ENCODE peak calls at places on chromosomes 3 and 15, in four cellular contexts. One of them, this sample, is unnamed.

GRCh38 chr3:149377408-149378111 is at the start of gene TM4SF1:
- DNase-seq in GM23338: peak
- DNase-seq in breast epithelium: peak
- DNase-seq in HL-60: no peak
- DNase-seq in this sample: peak

GRCh38 chr15:59349715-59350420 is 22.8 kb downstream of the MYO1E start:
- DNase-seq in GM23338: peak
- DNase-seq in breast epithelium: peak
- DNase-seq in HL-60: no peak
- DNase-seq in this sample: peak

GRCh38 chr15:89993344-89993743 is 7.8 kb upstream of the ZNF710 start:
- DNase-seq in GM23338: no peak
- DNase-seq in breast epithelium: no peak
- DNase-seq in HL-60: peak
- DNase-seq in this sample: no peak

GRCh38 chr3:32002536-32003368 is 21.2 kb downstream of the ZNF860 start:
- DNase-seq in GM23338: no peak
- DNase-seq in breast epithelium: no peak
- DNase-seq in HL-60: peak
- DNase-seq in this sample: no peak

GRCh38 chr3:127233371-127233770 is 40.4 kb downstream of the PRR23E start:
- DNase-seq in GM23338: peak
- DNase-seq in breast epithelium: no peak
- DNase-seq in HL-60: no peak
- DNase-seq in this sample: no peak

GRCh38 chr3:40308725-40309438 is 625 bp upstream of the EIF1B start:
- DNase-seq in GM23338: no peak
- DNase-seq in breast epithelium: peak
- DNase-seq in HL-60: no peak
- DNase-seq in this sample: no peak

GRCh38 chr15:60660290-60661051 is 181.5 kb upstream of the ICE2 start:
- DNase-seq in GM23338: no peak
- DNase-seq in breast epithelium: no peak
- DNase-seq in HL-60: no peak
- DNase-seq in this sample: no peak

GRCh38 chr3:61589856-61590255 is 28.5 kb downstream of the PTPRG start:
- DNase-seq in GM23338: no peak
- DNase-seq in breast epithelium: no peak
- DNase-seq in HL-60: no peak
- DNase-seq in this sample: no peak

GRCh38 chr3:32901005-32901932 is 50.2 kb upstream of the CCR4 start:
- DNase-seq in GM23338: no peak
- DNase-seq in breast epithelium: no peak
- DNase-seq in HL-60: peak
- DNase-seq in this sample: no peak

GRCh38 chr3:60708191-60708975 is 542.9 kb downstream of the FHIT start:
- DNase-seq in GM23338: no peak
- DNase-seq in breast epithelium: no peak
- DNase-seq in HL-60: no peak
- DNase-seq in this sample: no peak

GRCh38 chr15:41510728-41511127 is 2.9 kb downstream of the LTK start:
- DNase-seq in GM23338: no peak
- DNase-seq in breast epithelium: no peak
- DNase-seq in HL-60: no peak
- DNase-seq in this sample: no peak

GRCh38 chr3:155745795-155746550 is 1.1 kb upstream of the PLCH1 start:
- DNase-seq in GM23338: peak
- DNase-seq in breast epithelium: no peak
- DNase-seq in HL-60: peak
- DNase-seq in this sample: peak

GRCh38 chr3:33047842-33048834 is 48.8 kb downstream of the GLB1 start:
- DNase-seq in GM23338: no peak
- DNase-seq in breast epithelium: no peak
- DNase-seq in HL-60: no peak
- DNase-seq in this sample: no peak

GRCh38 chr3:133958071-133958806 is 62.6 kb upstream of the RAB6B start:
- DNase-seq in GM23338: no peak
- DNase-seq in breast epithelium: no peak
- DNase-seq in HL-60: no peak
- DNase-seq in this sample: no peak

GRCh38 chr3:24519368-24520100 is 24.9 kb upstream of the THRB start:
- DNase-seq in GM23338: peak
- DNase-seq in breast epithelium: peak
- DNase-seq in HL-60: no peak
- DNase-seq in this sample: peak

GRCh38 chr3:12138044-12138443 is 20.7 kb downstream of the TIMP4 start:
- DNase-seq in GM23338: peak
- DNase-seq in breast epithelium: no peak
- DNase-seq in HL-60: peak
- DNase-seq in this sample: peak

GRCh38 chr15:73900129-73900712 is 26.0 kb upstream of the LOXL1 start:
- DNase-seq in GM23338: no peak
- DNase-seq in breast epithelium: no peak
- DNase-seq in HL-60: no peak
- DNase-seq in this sample: peak

GRCh38 chr3:177345049-177345972 is 148.0 kb upstream of the TBL1XR1 start:
- DNase-seq in GM23338: peak
- DNase-seq in breast epithelium: peak
- DNase-seq in HL-60: peak
- DNase-seq in this sample: no peak

GRCh38 chr3:23663661-23664186 is 142.0 kb upstream of the UBE2E1 start:
- DNase-seq in GM23338: no peak
- DNase-seq in breast epithelium: no peak
- DNase-seq in HL-60: no peak
- DNase-seq in this sample: no peak

GRCh38 chr3:41888368-41889076 is 73.4 kb downstream of the ULK4 start:
- DNase-seq in GM23338: peak
- DNase-seq in breast epithelium: no peak
- DNase-seq in HL-60: no peak
- DNase-seq in this sample: no peak

GRCh38 chr3:72123908-72124441 is 339.0 kb upstream of the PROK2 start:
- DNase-seq in GM23338: no peak
- DNase-seq in breast epithelium: peak
- DNase-seq in HL-60: no peak
- DNase-seq in this sample: peak

GRCh38 chr15:52095597-52096262 is 16.8 kb downstream of the BCL2L10 start:
- DNase-seq in GM23338: no peak
- DNase-seq in breast epithelium: no peak
- DNase-seq in HL-60: no peak
- DNase-seq in this sample: no peak

GRCh38 chr3:156630081-156630772 is 44.2 kb upstream of the TIPARP start:
- DNase-seq in GM23338: peak
- DNase-seq in breast epithelium: no peak
- DNase-seq in HL-60: no peak
- DNase-seq in this sample: no peak

GRCh38 chr3:69764861-69765260 is 25.6 kb downstream of the MITF start:
- DNase-seq in GM23338: no peak
- DNase-seq in breast epithelium: no peak
- DNase-seq in HL-60: no peak
- DNase-seq in this sample: no peak

GRCh38 chr3:126568776-126569342 is 10.1 kb upstream of the C3orf22 start:
- DNase-seq in GM23338: no peak
- DNase-seq in breast epithelium: no peak
- DNase-seq in HL-60: no peak
- DNase-seq in this sample: peak

GRCh38 chr15:61051570-61052031 is 177.5 kb downstream of the RORA start:
- DNase-seq in GM23338: peak
- DNase-seq in breast epithelium: peak
- DNase-seq in HL-60: no peak
- DNase-seq in this sample: peak

GRCh38 chr3:81218023-81218422 is 543.4 kb downstream of the GBE1 start:
- DNase-seq in GM23338: peak
- DNase-seq in breast epithelium: no peak
- DNase-seq in HL-60: no peak
- DNase-seq in this sample: no peak

GRCh38 chr3:116566478-116566960 is 121.2 kb upstream of the LSAMP start:
- DNase-seq in GM23338: no peak
- DNase-seq in breast epithelium: no peak
- DNase-seq in HL-60: no peak
- DNase-seq in this sample: no peak

GRCh38 chr3:122993573-122993972 is 34.0 kb downstream of the SEMA5B start:
- DNase-seq in GM23338: no peak
- DNase-seq in breast epithelium: no peak
- DNase-seq in HL-60: no peak
- DNase-seq in this sample: no peak

GRCh38 chr15:39250001-39250400 is 330.9 kb upstream of the THBS1 start:
- DNase-seq in GM23338: no peak
- DNase-seq in breast epithelium: no peak
- DNase-seq in HL-60: no peak
- DNase-seq in this sample: no peak

GRCh38 chr15:101026686-101027272 is 107.6 kb downstream of the LRRK1 start:
- DNase-seq in GM23338: no peak
- DNase-seq in breast epithelium: no peak
- DNase-seq in HL-60: no peak
- DNase-seq in this sample: no peak

GRCh38 chr3:9204253-9205005 is 45.0 kb downstream of the SRGAP3 start:
- DNase-seq in GM23338: peak
- DNase-seq in breast epithelium: no peak
- DNase-seq in HL-60: no peak
- DNase-seq in this sample: no peak
- H3K27ac ChIP-seq in GM23338: no peak
- H3K27ac ChIP-seq in breast epithelium: no peak
- H3K27ac ChIP-seq in HL-60: no peak
- H3K27ac ChIP-seq in this sample: no peak

GRCh38 chr3:36210840-36211655 is 169.3 kb upstream of the STAC start:
- DNase-seq in GM23338: no peak
- DNase-seq in breast epithelium: no peak
- DNase-seq in HL-60: no peak
- DNase-seq in this sample: no peak

GRCh38 chr3:36206936-36207620 is 173.2 kb upstream of the STAC start:
- DNase-seq in GM23338: peak
- DNase-seq in breast epithelium: no peak
- DNase-seq in HL-60: no peak
- DNase-seq in this sample: no peak

GRCh38 chr3:36212291-36212690 is 168.0 kb upstream of the STAC start:
- DNase-seq in GM23338: no peak
- DNase-seq in breast epithelium: no peak
- DNase-seq in HL-60: no peak
- DNase-seq in this sample: no peak

GRCh38 chr3:36214460-36214859 is 165.8 kb upstream of the STAC start:
- DNase-seq in GM23338: no peak
- DNase-seq in breast epithelium: no peak
- DNase-seq in HL-60: no peak
- DNase-seq in this sample: no peak

GRCh38 chr3:36211656-36211999 is 168.7 kb upstream of the STAC start:
- DNase-seq in GM23338: no peak
- DNase-seq in breast epithelium: no peak
- DNase-seq in HL-60: no peak
- DNase-seq in this sample: no peak
- TF ChIP-seq POLR2AphosphoS5 in GM23338: no peak
- TF ChIP-seq POLR2AphosphoS5 in breast epithelium: no peak
- TF ChIP-seq POLR2AphosphoS5 in HL-60: no peak
- TF ChIP-seq POLR2AphosphoS5 in this sample: no peak

DNA sequence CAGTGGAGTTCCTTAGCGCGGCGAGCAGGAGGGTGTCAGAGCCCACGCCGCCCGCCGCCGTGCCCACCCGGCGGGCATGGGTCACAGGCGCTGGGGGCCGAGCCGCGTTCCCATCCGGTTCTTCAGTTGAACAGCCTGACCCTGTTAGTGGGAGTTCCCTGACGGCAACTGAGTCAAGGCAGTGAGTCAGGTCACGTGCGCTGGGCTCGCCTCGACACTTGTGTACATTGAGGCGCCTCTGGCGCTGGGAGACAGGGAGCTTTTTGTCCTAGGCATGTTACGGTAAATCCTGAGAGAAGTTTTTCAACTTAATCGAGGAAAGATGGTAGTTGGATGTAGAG is 678 bp downstream of the RAB7A start:
- DNase-seq in GM23338: peak
- DNase-seq in breast epithelium: peak
- DNase-seq in HL-60: peak
- DNase-seq in this sample: peak
- H3K27ac ChIP-seq in GM23338: peak
- H3K27ac ChIP-seq in breast epithelium: peak
- H3K27ac ChIP-seq in HL-60: peak
- H3K27ac ChIP-seq in this sample: peak

GRCh38 chr15:96272427-96272826 is 58.1 kb upstream of the NR2F2 start:
- DNase-seq in GM23338: no peak
- DNase-seq in breast epithelium: no peak
- DNase-seq in HL-60: no peak
- DNase-seq in this sample: no peak

GRCh38 chr15:96274087-96274440 is 56.4 kb upstream of the NR2F2 start:
- DNase-seq in GM23338: no peak
- DNase-seq in breast epithelium: no peak
- DNase-seq in HL-60: no peak
- DNase-seq in this sample: no peak

GRCh38 chr15:96273317-96274086 is 57.0 kb upstream of the NR2F2 start:
- DNase-seq in GM23338: no peak
- DNase-seq in breast epithelium: no peak
- DNase-seq in HL-60: no peak
- DNase-seq in this sample: no peak

GRCh38 chr15:96276438-96277210 is 53.9 kb upstream of the NR2F2 start:
- DNase-seq in GM23338: no peak
- DNase-seq in breast epithelium: no peak
- DNase-seq in HL-60: no peak
- DNase-seq in this sample: no peak

GRCh38 chr15:96274698-96275097 is 55.8 kb upstream of the NR2F2 start:
- DNase-seq in GM23338: no peak
- DNase-seq in breast epithelium: no peak
- DNase-seq in HL-60: no peak
- DNase-seq in this sample: no peak
- TF ChIP-seq POLR2AphosphoS5 in GM23338: no peak
- TF ChIP-seq POLR2AphosphoS5 in breast epithelium: no peak
- TF ChIP-seq POLR2AphosphoS5 in HL-60: no peak
- TF ChIP-seq POLR2AphosphoS5 in this sample: no peak

GRCh38 chr3:188272481-188273372 is 118.8 kb downstream of the LPP start:
- DNase-seq in GM23338: no peak
- DNase-seq in breast epithelium: no peak
- DNase-seq in HL-60: no peak
- DNase-seq in this sample: no peak

GRCh38 chr3:188271226-188271894 is 117.4 kb downstream of the LPP start:
- DNase-seq in GM23338: no peak
- DNase-seq in breast epithelium: no peak
- DNase-seq in HL-60: no peak
- DNase-seq in this sample: no peak

GRCh38 chr3:188270423-188270972 is 116.5 kb downstream of the LPP start:
- DNase-seq in GM23338: no peak
- DNase-seq in breast epithelium: peak
- DNase-seq in HL-60: peak
- DNase-seq in this sample: no peak

GRCh38 chr3:188276366-188276765 is 122.4 kb downstream of the LPP start:
- DNase-seq in GM23338: no peak
- DNase-seq in breast epithelium: no peak
- DNase-seq in HL-60: no peak
- DNase-seq in this sample: no peak

GRCh38 chr3:188274249-188274915 is 120.4 kb downstream of the LPP start:
- DNase-seq in GM23338: no peak
- DNase-seq in breast epithelium: no peak
- DNase-seq in HL-60: no peak
- DNase-seq in this sample: no peak
- H3K27ac ChIP-seq in GM23338: no peak
- H3K27ac ChIP-seq in breast epithelium: peak
- H3K27ac ChIP-seq in HL-60: no peak
- H3K27ac ChIP-seq in this sample: no peak

This sample was measured in upper lobe of left lung.